ENCODE peak calls at places on chromosomes 13 and 19, in six cellular contexts. Z, X, M, J, L and R are unnamed samples.

GRCh38 chr13:111644750-111645149 is 324.3 kb downstream of the TEX29 start:
- DNase-seq in X (no peak), Z (no peak), L (no peak), M (no peak), J (no peak), R (no peak)

GRCh38 chr19:23823952-23824389 is 65.3 kb upstream of the ZNF681 start:
- DNase-seq in X (no peak), M (no peak), L (no peak), J (no peak), Z (peak), R (no peak)

GRCh38 chr13:110403315-110403714 is 96.2 kb downstream of the COL4A2 start:
- DNase-seq in X (no peak), M (no peak), Z (no peak), J (no peak), L (no peak), R (no peak)

GRCh38 chr19:16359074-16359473 is 34.4 kb downstream of the KLF2 start:
- DNase-seq in L (no peak), M (no peak), J (no peak), Z (no peak), X (no peak), R (no peak)

GRCh38 chr13:33251131-33251629 is 34.4 kb downstream of the STARD13 start:
- DNase-seq in M (peak), Z (peak), X (no peak), L (no peak), J (no peak), R (peak)

GRCh38 chr19:35509861-35510625 is 3.4 kb downstream of the DMKN start:
- DNase-seq in M (peak), X (peak), J (peak), L (peak), Z (peak), R (peak)

GRCh38 chr13:77810430-77810829 is 108.2 kb downstream of the EDNRB start:
- DNase-seq in M (no peak), Z (no peak), J (no peak), X (no peak), L (no peak), R (no peak)

GRCh38 chr13:23202383-23202782 is 21.6 kb downstream of the SGCG start:
- DNase-seq in M (no peak), L (no peak), Z (no peak), J (no peak), X (no peak), R (no peak)

GRCh38 chr13:64471916-64472315 is 2758.2 kb downstream of the PCDH9 start:
- DNase-seq in J (no peak), L (no peak), Z (no peak), M (no peak), X (no peak), R (no peak)

GRCh38 chr19:30170081-30170480 is 202.1 kb upstream of the ZNF536 start:
- DNase-seq in L (no peak), X (no peak), M (no peak), Z (no peak), J (no peak), R (no peak)

GRCh38 chr13:48828962-48829405 is 146.7 kb upstream of the FNDC3A start:
- DNase-seq in M (no peak), X (no peak), L (no peak), Z (peak), J (no peak), R (no peak)

GRCh38 chr19:51552996-51553725 is 17.9 kb upstream of the ZNF175 start:
- DNase-seq in J (peak), M (no peak), X (peak), L (peak), Z (no peak), R (peak)

GRCh38 chr19:1365306-1365963 is 18.3 kb upstream of the NDUFS7 start:
- DNase-seq in J (no peak), L (no peak), X (no peak), M (no peak), Z (no peak), R (no peak)

GRCh38 chr13:71477735-71478134 is 389.3 kb downstream of the DACH1 start:
- DNase-seq in Z (no peak), L (no peak), M (no peak), X (no peak), J (no peak), R (no peak)

GRCh38 chr13:112887151-112887550 is 81.9 kb upstream of the MCF2L start:
- DNase-seq in X (no peak), Z (no peak), L (no peak), J (no peak), M (no peak), R (peak)

GRCh38 chr13:22427041-22427440 is 753.7 kb upstream of the SGCG start:
- DNase-seq in M (no peak), J (no peak), Z (no peak), L (no peak), X (no peak), R (no peak)

GRCh38 chr19:2798158-2798685 is 12.9 kb downstream of the THOP1 start:
- DNase-seq in J (no peak), M (no peak), L (no peak), X (no peak), Z (no peak), R (no peak)

GRCh38 chr13:110400786-110401533 is 93.9 kb downstream of the COL4A2 start:
- DNase-seq in L (no peak), M (peak), Z (no peak), X (no peak), J (no peak), R (no peak)

GRCh38 chr13:25170554-25171107 is 1.5 kb downstream of the AMER2 start:
- DNase-seq in M (no peak), X (no peak), L (peak), Z (peak), J (no peak), R (no peak)